ENCODE peak calls at places on chromosomes 2 and 18, in eight cellular contexts. One of them, this sample, is unnamed.
A peak's percentile ranks its signal among the peaks of the same experiment; 100 is the strongest.

GRCh38 chr2:100965596-100965995 is 36.5 kb upstream of the RPL31 start:
- DNase-seq in right atrium auricular region: no peak
- DNase-seq in HFF-Myc: no peak
- DNase-seq in epithelial cell of esophagus: no peak
- DNase-seq in uterus: no peak
- DNase-seq in ovary: no peak
- DNase-seq in DND-41: no peak
- DNase-seq in fibroblast of the aortic adventitia: no peak
- DNase-seq in this sample: no peak

GRCh38 chr18:42048150-42048549 is 93.1 kb downstream of the PIK3C3 start:
- DNase-seq in HFF-Myc: peak; percentile 59
- DNase-seq in fibroblast of the aortic adventitia: peak; percentile 81
- DNase-seq in uterus: no peak
- DNase-seq in right atrium auricular region: no peak
- DNase-seq in ovary: no peak
- DNase-seq in epithelial cell of esophagus: peak; percentile 95
- DNase-seq in DND-41: no peak
- DNase-seq in this sample: no peak

GRCh38 chr18:12324991-12325725 is 17.1 kb downstream of the TUBB6 start:
- DNase-seq in DND-41: no peak
- DNase-seq in epithelial cell of esophagus: no peak
- DNase-seq in right atrium auricular region: peak; percentile 48
- DNase-seq in ovary: no peak
- DNase-seq in HFF-Myc: no peak
- DNase-seq in fibroblast of the aortic adventitia: no peak
- DNase-seq in uterus: no peak
- DNase-seq in this sample: peak; percentile 16

GRCh38 chr2:231132126-231132525 is 7.3 kb upstream of the HTR2B start:
- DNase-seq in HFF-Myc: peak; percentile 50
- DNase-seq in uterus: no peak
- DNase-seq in right atrium auricular region: no peak
- DNase-seq in DND-41: no peak
- DNase-seq in epithelial cell of esophagus: peak; percentile 27
- DNase-seq in fibroblast of the aortic adventitia: peak; percentile 97
- DNase-seq in ovary: no peak
- DNase-seq in this sample: no peak

GRCh38 chr2:47626664-47627063 is 156.3 kb upstream of the MSH6 start:
- DNase-seq in uterus: no peak
- DNase-seq in ovary: no peak
- DNase-seq in DND-41: no peak
- DNase-seq in HFF-Myc: no peak
- DNase-seq in epithelial cell of esophagus: no peak
- DNase-seq in fibroblast of the aortic adventitia: no peak
- DNase-seq in right atrium auricular region: no peak
- DNase-seq in this sample: no peak

GRCh38 chr2:199025146-199025545 is 432.6 kb downstream of the SATB2 start:
- DNase-seq in ovary: no peak
- DNase-seq in uterus: no peak
- DNase-seq in epithelial cell of esophagus: no peak
- DNase-seq in HFF-Myc: no peak
- DNase-seq in fibroblast of the aortic adventitia: no peak
- DNase-seq in DND-41: no peak
- DNase-seq in right atrium auricular region: no peak
- DNase-seq in this sample: no peak

GRCh38 chr2:240216197-240216596 is 75.7 kb upstream of the OTOS start:
- DNase-seq in uterus: no peak
- DNase-seq in epithelial cell of esophagus: no peak
- DNase-seq in right atrium auricular region: no peak
- DNase-seq in DND-41: no peak
- DNase-seq in fibroblast of the aortic adventitia: no peak
- DNase-seq in ovary: no peak
- DNase-seq in HFF-Myc: no peak
- DNase-seq in this sample: no peak

GRCh38 chr2:201280191-201281040 is 20.1 kb downstream of the CASP8 start:
- DNase-seq in HFF-Myc: no peak
- DNase-seq in ovary: no peak
- DNase-seq in DND-41: no peak
- DNase-seq in right atrium auricular region: no peak
- DNase-seq in fibroblast of the aortic adventitia: peak; percentile 41
- DNase-seq in epithelial cell of esophagus: no peak
- DNase-seq in uterus: no peak
- DNase-seq in this sample: no peak

GRCh38 chr18:32922951-32923430 is 150.2 kb upstream of the KLHL14 start:
- DNase-seq in HFF-Myc: no peak
- DNase-seq in epithelial cell of esophagus: no peak
- DNase-seq in ovary: no peak
- DNase-seq in right atrium auricular region: no peak
- DNase-seq in DND-41: no peak
- DNase-seq in fibroblast of the aortic adventitia: no peak
- DNase-seq in uterus: no peak
- DNase-seq in this sample: no peak

GRCh38 chr2:42124051-42124813 is 44.9 kb upstream of the EML4 start:
- DNase-seq in fibroblast of the aortic adventitia: no peak
- DNase-seq in right atrium auricular region: no peak
- DNase-seq in ovary: no peak
- DNase-seq in epithelial cell of esophagus: no peak
- DNase-seq in DND-41: no peak
- DNase-seq in uterus: no peak
- DNase-seq in HFF-Myc: no peak
- DNase-seq in this sample: no peak

GRCh38 chr2:148342091-148342490 is 302.5 kb upstream of the EPC2 start:
- DNase-seq in HFF-Myc: peak; percentile 35
- DNase-seq in fibroblast of the aortic adventitia: no peak
- DNase-seq in ovary: no peak
- DNase-seq in epithelial cell of esophagus: no peak
- DNase-seq in uterus: no peak
- DNase-seq in right atrium auricular region: no peak
- DNase-seq in DND-41: no peak
- DNase-seq in this sample: no peak

GRCh38 chr2:45494275-45494977 is 116.6 kb downstream of the SRBD1 start:
- DNase-seq in right atrium auricular region: no peak
- DNase-seq in fibroblast of the aortic adventitia: peak; percentile 91
- DNase-seq in ovary: no peak
- DNase-seq in epithelial cell of esophagus: peak; percentile 73
- DNase-seq in DND-41: no peak
- DNase-seq in HFF-Myc: peak; percentile 39
- DNase-seq in uterus: no peak
- DNase-seq in this sample: no peak

GRCh38 chr2:236636714-236637485 is 67.3 kb downstream of the ACKR3 start:
- DNase-seq in HFF-Myc: no peak
- DNase-seq in epithelial cell of esophagus: no peak
- DNase-seq in right atrium auricular region: peak; percentile 57
- DNase-seq in DND-41: no peak
- DNase-seq in ovary: peak; percentile 5
- DNase-seq in uterus: peak; percentile 41
- DNase-seq in fibroblast of the aortic adventitia: no peak
- DNase-seq in this sample: no peak

GRCh38 chr18:33821503-33821902 is 243.5 kb downstream of the ASXL3 start:
- DNase-seq in HFF-Myc: no peak
- DNase-seq in DND-41: no peak
- DNase-seq in ovary: no peak
- DNase-seq in fibroblast of the aortic adventitia: peak; percentile 34
- DNase-seq in epithelial cell of esophagus: peak; percentile 84
- DNase-seq in uterus: no peak
- DNase-seq in right atrium auricular region: no peak
- DNase-seq in this sample: no peak

DNA sequence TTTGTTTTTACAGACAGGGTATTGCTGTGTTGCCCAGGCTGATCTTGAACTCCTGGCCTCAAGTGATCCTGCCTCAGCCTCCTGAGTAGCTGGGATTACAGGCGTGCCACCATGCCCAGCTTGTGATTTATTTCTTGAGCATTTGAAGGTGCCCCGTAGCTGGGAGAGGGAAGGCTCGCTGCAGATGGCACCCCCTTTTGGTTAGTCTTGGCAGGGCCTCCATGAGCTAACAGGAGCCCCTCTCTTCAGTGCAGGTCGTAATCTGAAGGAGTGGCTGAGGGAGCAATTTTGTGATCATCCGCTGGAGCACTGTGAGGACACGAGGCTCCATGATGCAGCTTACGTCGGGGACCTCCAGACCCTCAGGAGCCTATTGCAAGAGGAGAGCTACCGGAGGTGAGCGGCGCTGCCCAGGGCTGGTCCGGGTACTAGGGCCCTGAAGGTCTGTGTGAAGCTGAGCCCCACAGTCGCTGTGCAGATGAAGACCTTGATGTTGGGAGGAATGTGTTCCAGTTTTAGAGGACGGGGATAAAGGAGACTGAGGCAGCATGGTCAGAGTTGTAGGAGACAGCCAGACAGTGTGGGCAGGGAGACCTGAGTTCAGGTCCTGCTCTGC is 6.7 kb downstream of the ASB1 start:
- DNase-seq in epithelial cell of esophagus: no peak
- DNase-seq in ovary: no peak
- DNase-seq in right atrium auricular region: no peak
- DNase-seq in DND-41: no peak
- DNase-seq in fibroblast of the aortic adventitia: no peak
- DNase-seq in uterus: no peak
- DNase-seq in HFF-Myc: no peak
- DNase-seq in this sample: no peak
- TF ChIP-seq CTCF in epithelial cell of esophagus: no peak
- TF ChIP-seq CTCF in ovary: no peak
- TF ChIP-seq CTCF in right atrium auricular region: no peak
- TF ChIP-seq CTCF in DND-41: peak; percentile 24
- TF ChIP-seq CTCF in fibroblast of the aortic adventitia: no peak
- TF ChIP-seq CTCF in uterus: no peak
- TF ChIP-seq CTCF in HFF-Myc: no peak
- TF ChIP-seq CTCF in this sample: no peak

DNA sequence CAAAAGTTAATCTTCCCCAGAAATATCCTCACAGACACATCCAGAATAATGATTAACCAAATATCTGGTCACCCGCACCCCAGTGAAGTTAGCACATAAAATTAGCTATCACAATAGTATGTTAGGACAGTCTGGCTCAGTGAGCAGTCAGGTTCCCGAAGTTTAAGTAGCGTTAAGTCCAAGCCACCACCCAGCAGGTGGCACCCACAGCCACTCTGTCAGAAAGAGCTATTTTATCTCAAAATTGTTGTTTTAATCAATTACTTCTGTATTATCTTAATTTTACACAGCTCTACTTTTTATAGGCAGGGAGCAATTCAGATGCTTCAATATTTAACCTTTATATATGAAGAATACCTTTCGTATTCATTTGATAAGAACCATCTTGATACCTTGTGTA is 537.5 kb downstream of the MBD2 start:
- DNase-seq in fibroblast of the aortic adventitia: peak; percentile 9
- DNase-seq in ovary: no peak
- DNase-seq in DND-41: no peak
- DNase-seq in epithelial cell of esophagus: no peak
- DNase-seq in uterus: no peak
- DNase-seq in HFF-Myc: no peak
- DNase-seq in right atrium auricular region: no peak
- DNase-seq in this sample: no peak
- TF ChIP-seq CTCF in fibroblast of the aortic adventitia: no peak
- TF ChIP-seq CTCF in ovary: no peak
- TF ChIP-seq CTCF in DND-41: no peak
- TF ChIP-seq CTCF in epithelial cell of esophagus: no peak
- TF ChIP-seq CTCF in uterus: no peak
- TF ChIP-seq CTCF in HFF-Myc: no peak
- TF ChIP-seq CTCF in right atrium auricular region: no peak
- TF ChIP-seq CTCF in this sample: no peak

GRCh38 chr2:12436483-12436882 is 280.3 kb upstream of the TRIB2 start:
- DNase-seq in HFF-Myc: no peak
- DNase-seq in right atrium auricular region: no peak
- DNase-seq in uterus: no peak
- DNase-seq in ovary: no peak
- DNase-seq in DND-41: no peak
- DNase-seq in epithelial cell of esophagus: no peak
- DNase-seq in fibroblast of the aortic adventitia: no peak
- DNase-seq in this sample: no peak

GRCh38 chr2:12432985-12433640 is 283.6 kb upstream of the TRIB2 start:
- DNase-seq in HFF-Myc: no peak
- DNase-seq in epithelial cell of esophagus: no peak
- DNase-seq in DND-41: no peak
- DNase-seq in ovary: no peak
- DNase-seq in fibroblast of the aortic adventitia: peak; percentile 32
- DNase-seq in right atrium auricular region: no peak
- DNase-seq in uterus: no peak
- DNase-seq in this sample: no peak

GRCh38 chr2:12430036-12430795 is 286.5 kb upstream of the TRIB2 start:
- DNase-seq in HFF-Myc: no peak
- DNase-seq in DND-41: no peak
- DNase-seq in epithelial cell of esophagus: peak; percentile 89
- DNase-seq in uterus: no peak
- DNase-seq in right atrium auricular region: no peak
- DNase-seq in fibroblast of the aortic adventitia: peak; percentile 71
- DNase-seq in ovary: no peak
- DNase-seq in this sample: no peak

GRCh38 chr2:12434609-12435008 is 282.1 kb upstream of the TRIB2 start:
- DNase-seq in epithelial cell of esophagus: no peak
- DNase-seq in HFF-Myc: no peak
- DNase-seq in right atrium auricular region: no peak
- DNase-seq in ovary: no peak
- DNase-seq in DND-41: no peak
- DNase-seq in fibroblast of the aortic adventitia: no peak
- DNase-seq in uterus: no peak
- DNase-seq in this sample: no peak

GRCh38 chr2:12433641-12433990 is 283.1 kb upstream of the TRIB2 start:
- DNase-seq in ovary: no peak
- DNase-seq in right atrium auricular region: no peak
- DNase-seq in fibroblast of the aortic adventitia: no peak
- DNase-seq in HFF-Myc: no peak
- DNase-seq in DND-41: no peak
- DNase-seq in uterus: no peak
- DNase-seq in epithelial cell of esophagus: peak; percentile 21
- DNase-seq in this sample: no peak
- TF ChIP-seq CTCF in ovary: no peak
- TF ChIP-seq CTCF in right atrium auricular region: no peak
- TF ChIP-seq CTCF in fibroblast of the aortic adventitia: no peak
- TF ChIP-seq CTCF in HFF-Myc: no peak
- TF ChIP-seq CTCF in DND-41: no peak
- TF ChIP-seq CTCF in uterus: no peak
- TF ChIP-seq CTCF in epithelial cell of esophagus: no peak
- TF ChIP-seq CTCF in this sample: no peak

GRCh38 chr2:103159018-103159417 is 397.2 kb downstream of the TMEM182 start:
- DNase-seq in uterus: no peak
- DNase-seq in DND-41: no peak
- DNase-seq in epithelial cell of esophagus: no peak
- DNase-seq in HFF-Myc: no peak
- DNase-seq in ovary: no peak
- DNase-seq in right atrium auricular region: no peak
- DNase-seq in fibroblast of the aortic adventitia: no peak
- DNase-seq in this sample: no peak

GRCh38 chr2:103167599-103167998 is 405.8 kb downstream of the TMEM182 start:
- DNase-seq in DND-41: no peak
- DNase-seq in epithelial cell of esophagus: no peak
- DNase-seq in ovary: no peak
- DNase-seq in uterus: no peak
- DNase-seq in right atrium auricular region: no peak
- DNase-seq in fibroblast of the aortic adventitia: no peak
- DNase-seq in HFF-Myc: no peak
- DNase-seq in this sample: no peak

GRCh38 chr2:103166406-103167324 is 404.8 kb downstream of the TMEM182 start:
- DNase-seq in DND-41: no peak
- DNase-seq in fibroblast of the aortic adventitia: no peak
- DNase-seq in right atrium auricular region: no peak
- DNase-seq in epithelial cell of esophagus: no peak
- DNase-seq in uterus: no peak
- DNase-seq in HFF-Myc: no peak
- DNase-seq in ovary: no peak
- DNase-seq in this sample: no peak

GRCh38 chr2:103165836-103166235 is 404.0 kb downstream of the TMEM182 start:
- DNase-seq in epithelial cell of esophagus: no peak
- DNase-seq in right atrium auricular region: no peak
- DNase-seq in uterus: no peak
- DNase-seq in ovary: no peak
- DNase-seq in HFF-Myc: no peak
- DNase-seq in fibroblast of the aortic adventitia: no peak
- DNase-seq in DND-41: no peak
- DNase-seq in this sample: no peak

GRCh38 chr2:103161456-103162289 is 399.8 kb downstream of the TMEM182 start:
- DNase-seq in fibroblast of the aortic adventitia: peak; percentile 43
- DNase-seq in DND-41: peak; percentile 21
- DNase-seq in epithelial cell of esophagus: peak; percentile 69
- DNase-seq in HFF-Myc: no peak
- DNase-seq in right atrium auricular region: peak; percentile 61
- DNase-seq in ovary: no peak
- DNase-seq in uterus: no peak
- DNase-seq in this sample: no peak
- TF ChIP-seq CTCF in fibroblast of the aortic adventitia: peak; percentile 67
- TF ChIP-seq CTCF in DND-41: peak; percentile 80
- TF ChIP-seq CTCF in epithelial cell of esophagus: peak; percentile 84
- TF ChIP-seq CTCF in HFF-Myc: peak; percentile 52
- TF ChIP-seq CTCF in right atrium auricular region: peak; percentile 74
- TF ChIP-seq CTCF in ovary: no peak
- TF ChIP-seq CTCF in uterus: peak; percentile 16
- TF ChIP-seq CTCF in this sample: peak; percentile 69

This sample was measured in heart left ventricle.